ENCODE peak calls at places on chromosome 3, in nine cellular contexts. One of them, this sample, is unnamed.

GRCh38 chr3:25532763-25533162 is 104.7 kb downstream of the RARB start:
- DNase-seq in OCI-LY7: peak
- DNase-seq in CD8-positive, alpha-beta memory T cell: no peak
- DNase-seq in heart left ventricle: no peak
- DNase-seq in LHCN-M2: peak
- DNase-seq in GM23248: no peak
- DNase-seq in hypothalamus: no peak
- DNase-seq in anterior cingulate cortex: no peak
- DNase-seq in PC-3: peak
- DNase-seq in this sample: no peak

GRCh38 chr3:122668930-122669730 is 11.5 kb upstream of the PARP14 start:
- DNase-seq in OCI-LY7: no peak
- DNase-seq in CD8-positive, alpha-beta memory T cell: no peak
- DNase-seq in heart left ventricle: no peak
- DNase-seq in LHCN-M2: peak
- DNase-seq in GM23248: peak
- DNase-seq in hypothalamus: no peak
- DNase-seq in anterior cingulate cortex: no peak
- DNase-seq in PC-3: peak
- DNase-seq in this sample: no peak

GRCh38 chr3:16606398-16606797 is 1.2 kb upstream of the DAZL start:
- DNase-seq in OCI-LY7: no peak
- DNase-seq in CD8-positive, alpha-beta memory T cell: no peak
- DNase-seq in heart left ventricle: no peak
- DNase-seq in LHCN-M2: no peak
- DNase-seq in GM23248: peak
- DNase-seq in hypothalamus: no peak
- DNase-seq in anterior cingulate cortex: no peak
- DNase-seq in PC-3: peak
- DNase-seq in this sample: no peak

GRCh38 chr3:15427981-15428380 is 583 bp downstream of the EAF1 start:
- DNase-seq in OCI-LY7: no peak
- DNase-seq in CD8-positive, alpha-beta memory T cell: no peak
- DNase-seq in heart left ventricle: peak
- DNase-seq in LHCN-M2: no peak
- DNase-seq in GM23248: no peak
- DNase-seq in hypothalamus: no peak
- DNase-seq in anterior cingulate cortex: no peak
- DNase-seq in PC-3: no peak
- DNase-seq in this sample: peak

GRCh38 chr3:137259089-137259488 is 301.3 kb downstream of the IL20RB start:
- DNase-seq in OCI-LY7: no peak
- DNase-seq in CD8-positive, alpha-beta memory T cell: no peak
- DNase-seq in heart left ventricle: no peak
- DNase-seq in LHCN-M2: no peak
- DNase-seq in GM23248: peak
- DNase-seq in hypothalamus: no peak
- DNase-seq in anterior cingulate cortex: no peak
- DNase-seq in PC-3: no peak
- DNase-seq in this sample: no peak

GRCh38 chr3:195558602-195559001 is 15.5 kb upstream of the PPP1R2 start:
- DNase-seq in OCI-LY7: peak
- DNase-seq in CD8-positive, alpha-beta memory T cell: no peak
- DNase-seq in heart left ventricle: no peak
- DNase-seq in LHCN-M2: peak
- DNase-seq in GM23248: peak
- DNase-seq in hypothalamus: no peak
- DNase-seq in anterior cingulate cortex: no peak
- DNase-seq in PC-3: peak
- DNase-seq in this sample: peak

GRCh38 chr3:114121996-114122709 is 56.7 kb downstream of the DRD3 start:
- DNase-seq in OCI-LY7: no peak
- DNase-seq in CD8-positive, alpha-beta memory T cell: no peak
- DNase-seq in heart left ventricle: peak
- DNase-seq in LHCN-M2: peak
- DNase-seq in GM23248: peak
- DNase-seq in hypothalamus: peak
- DNase-seq in anterior cingulate cortex: no peak
- DNase-seq in PC-3: peak
- DNase-seq in this sample: peak

GRCh38 chr3:138331143-138331894 is 1.7 kb upstream of the NME9 start:
- DNase-seq in OCI-LY7: peak
- DNase-seq in CD8-positive, alpha-beta memory T cell: no peak
- DNase-seq in heart left ventricle: no peak
- DNase-seq in LHCN-M2: peak
- DNase-seq in GM23248: peak
- DNase-seq in hypothalamus: no peak
- DNase-seq in anterior cingulate cortex: no peak
- DNase-seq in PC-3: peak
- DNase-seq in this sample: no peak

GRCh38 chr3:88882121-88882520 is 225.3 kb upstream of the EPHA3 start:
- DNase-seq in OCI-LY7: no peak
- DNase-seq in CD8-positive, alpha-beta memory T cell: no peak
- DNase-seq in heart left ventricle: no peak
- DNase-seq in LHCN-M2: peak
- DNase-seq in GM23248: no peak
- DNase-seq in hypothalamus: no peak
- DNase-seq in anterior cingulate cortex: no peak
- DNase-seq in PC-3: no peak
- DNase-seq in this sample: no peak

GRCh38 chr3:105385179-105385578 is 18.5 kb downstream of the ALCAM start:
- DNase-seq in OCI-LY7: no peak
- DNase-seq in CD8-positive, alpha-beta memory T cell: no peak
- DNase-seq in heart left ventricle: no peak
- DNase-seq in LHCN-M2: no peak
- DNase-seq in GM23248: peak
- DNase-seq in hypothalamus: no peak
- DNase-seq in anterior cingulate cortex: no peak
- DNase-seq in PC-3: no peak
- DNase-seq in this sample: no peak